ENCODE peak calls at places on chromosomes 1 and 21, in seven cellular contexts. Q is IMR-90, E is HFF-Myc, X is sigmoid colon, T is psoas muscle, D is dorsolateral prefrontal cortex, B is fibroblast of villous mesenchyme. P is an unnamed sample.

GRCh38 chr1:16237343-16237830 is 404 bp upstream of the CPLANE2 start:
- DNase-seq in T (no peak), Q (peak), E (no peak), B (no peak), X (peak), D (no peak), P (peak)

GRCh38 chr1:70906790-70907189 is 140.8 kb downstream of the PTGER3 start:
- DNase-seq in B (no peak), D (no peak), T (no peak), X (no peak), Q (no peak), E (no peak), P (no peak)

GRCh38 chr21:25980710-25981109 is 189.9 kb downstream of the APP start:
- DNase-seq in E (no peak), D (no peak), T (no peak), Q (no peak), B (no peak), X (no peak), P (no peak)

GRCh38 chr1:110554871-110555801 is 36.2 kb upstream of the KCNA10 start:
- DNase-seq in E (no peak), T (peak), Q (peak), D (peak), B (peak), X (no peak), P (peak)

GRCh38 chr1:226825037-226825745 is 45.2 kb upstream of the PSEN2 start:
- DNase-seq in B (no peak), T (no peak), D (no peak), Q (no peak), E (no peak), X (no peak), P (no peak)

GRCh38 chr21:23837564-23837963 is 1769.7 kb downstream of the MRPL39 start:
- DNase-seq in T (no peak), X (no peak), D (no peak), Q (no peak), E (no peak), B (no peak), P (no peak)

GRCh38 chr21:38455403-38455802 is 42.9 kb downstream of the ERG start:
- DNase-seq in T (no peak), B (no peak), D (no peak), Q (no peak), X (no peak), E (no peak), P (no peak)

GRCh38 chr1:203480525-203481084 is 5.0 kb downstream of the PRELP start:
- DNase-seq in E (peak), D (no peak), B (peak), T (peak), X (peak), Q (peak), P (peak)

GRCh38 chr1:222043444-222044292 is 301.8 kb upstream of the DUSP10 start:
- DNase-seq in B (peak), Q (peak), E (peak), T (no peak), X (peak), D (no peak), P (peak)

GRCh38 chr1:17984510-17985085 is 123.0 kb upstream of the IGSF21 start:
- DNase-seq in D (no peak), Q (no peak), E (peak), X (no peak), B (no peak), T (no peak), P (peak)

GRCh38 chr1:244074559-244075171 is 23.6 kb downstream of the ZBTB18 start:
- DNase-seq in Q (no peak), T (no peak), D (no peak), B (no peak), E (no peak), X (no peak), P (no peak)

GRCh38 chr1:22287273-22287672 is 144.4 kb upstream of the WNT4 start:
- DNase-seq in X (no peak), Q (no peak), D (no peak), B (no peak), T (no peak), E (no peak), P (no peak)

GRCh38 chr1:93441589-93441988 is 6.3 kb upstream of the FNBP1L start:
- DNase-seq in E (no peak), B (no peak), Q (no peak), T (no peak), X (no peak), D (no peak), P (no peak)

GRCh38 chr1:235644693-235645305 is 4.8 kb downstream of the GNG4 start:
- DNase-seq in D (no peak), X (peak), B (no peak), E (no peak), T (no peak), Q (no peak), P (no peak)

GRCh38 chr1:224922404-224923164 is 6.9 kb upstream of the DNAH14 start:
- DNase-seq in D (peak), Q (peak), B (peak), X (no peak), T (no peak), E (no peak), P (peak)

GRCh38 chr1:3543076-3544049 is 67.9 kb downstream of the MEGF6 start:
- DNase-seq in B (peak), D (no peak), E (no peak), Q (peak), T (no peak), X (peak), P (peak)

GRCh38 chr1:20739225-20739624 is 6.7 kb upstream of the SH2D5 start:
- DNase-seq in E (no peak), X (no peak), D (no peak), B (peak), T (no peak), Q (peak), P (peak)

DNA sequence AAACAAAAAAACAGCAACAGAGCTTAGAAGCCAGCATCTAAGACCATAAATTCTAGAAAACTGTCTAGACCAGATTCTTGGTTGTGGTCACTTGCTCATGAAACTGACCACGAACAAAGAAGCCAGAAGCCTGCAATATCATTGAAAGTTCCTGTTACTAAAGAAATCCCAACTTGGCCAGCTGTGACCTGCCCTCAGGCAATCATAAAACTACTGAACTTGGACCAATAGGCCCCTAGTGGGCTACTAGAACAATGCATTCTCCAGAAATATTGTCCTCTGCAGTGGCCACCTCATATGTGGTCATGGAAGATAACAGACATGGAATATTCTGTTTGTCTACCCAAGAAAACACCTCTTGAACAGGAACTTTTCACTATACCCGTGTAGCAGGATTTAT is 87.7 kb downstream of the SPATA17 start:
- DNase-seq in Q (no peak), T (no peak), D (no peak), E (no peak), X (no peak), B (peak), P (peak)
- TF ChIP-seq CTCF in Q (no peak), T (no peak), D (no peak), E (no peak), X (no peak), B (peak), P (no peak)

GRCh38 chr1:156083800-156084790 is 1.8 kb upstream of the MEX3A start:
- DNase-seq in E (no peak), B (no peak), Q (no peak), D (no peak), X (no peak), T (no peak), P (no peak)
- H3K4me3 ChIP-seq in E (peak), B (no peak), Q (peak), D (peak), X (no peak), T (no peak), P (no peak)

GRCh38 chr1:37288900-37289299 is 185.5 kb upstream of the ZC3H12A start:
- DNase-seq in X (no peak), B (no peak), D (no peak), Q (no peak), E (no peak), T (no peak), P (no peak)

GRCh38 chr1:37282763-37283162 is 191.6 kb upstream of the ZC3H12A start:
- DNase-seq in Q (no peak), T (no peak), B (no peak), E (no peak), X (no peak), D (no peak), P (no peak)

GRCh38 chr1:37286881-37287280 is 187.5 kb upstream of the ZC3H12A start:
- DNase-seq in X (no peak), T (no peak), B (no peak), D (no peak), E (no peak), Q (no peak), P (no peak)

GRCh38 chr1:37284053-37284452 is 190.3 kb upstream of the ZC3H12A start:
- DNase-seq in E (no peak), X (no peak), T (no peak), B (no peak), Q (no peak), D (no peak), P (no peak)
- TF ChIP-seq CTCF in E (no peak), X (no peak), T (no peak), B (no peak), Q (no peak), D (no peak), P (no peak)

DNA sequence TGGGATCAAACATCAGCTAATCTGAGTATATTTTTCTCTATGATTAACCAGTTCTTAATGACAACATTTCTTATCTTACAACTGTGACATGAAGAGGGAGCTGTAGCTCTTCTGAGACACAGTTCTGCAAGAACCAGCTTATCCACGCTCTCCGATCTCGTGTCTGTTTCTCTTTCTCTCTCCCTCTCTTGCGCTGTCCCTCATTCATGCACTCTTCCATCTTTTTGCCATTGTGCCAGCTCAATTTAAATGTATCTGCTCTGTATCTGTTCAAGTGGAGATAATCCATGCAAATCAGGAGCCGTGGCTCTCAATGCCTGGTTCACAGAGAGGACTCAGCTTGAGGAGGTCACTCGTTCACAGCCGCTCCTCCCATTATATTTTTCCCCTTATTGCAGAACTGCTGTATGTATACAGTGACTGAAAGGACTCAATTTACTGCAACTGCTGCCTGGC is 494.7 kb upstream of the ADGRL2 start:
- DNase-seq in Q (peak), B (peak), X (no peak), T (no peak), D (no peak), E (peak), P (peak)
- H3K4me3 ChIP-seq in Q (peak), B (peak), X (peak), T (peak), D (peak), E (no peak), P (peak)

GRCh38 chr1:32413507-32414185 is 19.4 kb upstream of the BSDC1 start:
- DNase-seq in Q (peak), E (peak), X (peak), B (peak), D (peak), T (no peak), P (peak)
- TF ChIP-seq CTCF in Q (peak), E (peak), X (peak), B (peak), D (peak), T (peak), P (peak)

DNA sequence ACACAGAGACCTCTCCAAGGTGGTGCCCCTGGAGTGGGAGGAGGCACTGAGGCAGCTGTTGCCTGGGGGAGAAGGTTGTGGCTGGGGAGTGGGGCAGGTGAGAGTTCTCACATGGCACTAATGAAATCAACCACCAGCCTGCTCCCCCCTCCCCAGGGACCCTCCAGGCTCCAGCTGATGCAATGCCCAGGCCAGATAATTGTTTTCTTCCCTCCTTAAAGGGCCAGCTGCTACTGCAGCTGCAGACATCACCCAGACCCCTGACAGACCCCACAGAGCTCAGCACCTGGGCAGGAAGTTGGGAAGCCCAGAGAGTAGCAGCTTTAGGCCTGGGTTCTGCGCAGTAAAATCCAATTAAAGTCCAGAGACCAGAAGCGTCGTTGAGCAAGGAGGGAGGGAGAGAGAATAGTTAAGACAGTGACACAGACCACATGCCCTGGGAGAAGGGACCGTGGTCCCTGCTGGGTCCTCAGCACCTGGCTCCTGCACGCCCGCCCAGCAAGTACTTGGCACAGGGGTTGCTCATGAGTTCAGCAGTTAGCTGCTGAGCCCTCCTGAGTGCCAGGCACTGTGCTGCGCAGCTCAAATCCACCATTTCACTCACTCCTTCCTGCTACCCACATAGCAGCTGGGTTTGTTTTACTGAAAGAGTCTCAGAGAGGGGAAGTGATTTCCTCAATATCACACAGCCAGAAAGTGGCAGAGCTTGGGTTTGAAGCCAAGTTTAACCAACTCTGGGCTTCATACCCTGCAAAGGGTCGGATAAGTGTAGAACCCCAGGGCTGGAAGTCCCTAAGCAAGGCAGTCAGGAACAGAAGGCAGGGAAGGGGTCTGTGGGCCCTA is 1.9 kb downstream of the RIMS3 start:
- DNase-seq in X (no peak), T (no peak), E (no peak), B (no peak), D (no peak), Q (no peak), P (no peak)
- H3K4me3 ChIP-seq in X (no peak), T (no peak), E (no peak), B (no peak), D (peak), Q (no peak), P (no peak)

GRCh38 chr1:200974711-200975110 is 48.8 kb downstream of the KIF21B start:
- DNase-seq in B (no peak), D (no peak), X (no peak), Q (no peak), E (no peak), T (no peak), P (no peak)

GRCh38 chr1:200971955-200972711 is 51.4 kb downstream of the KIF21B start:
- DNase-seq in B (peak), D (peak), E (no peak), X (peak), T (peak), Q (peak), P (peak)

GRCh38 chr1:200972985-200973742 is 50.4 kb downstream of the KIF21B start:
- DNase-seq in D (no peak), E (no peak), B (no peak), Q (no peak), X (no peak), T (no peak), P (no peak)

GRCh38 chr1:200975458-200975857 is 48.1 kb downstream of the KIF21B start:
- DNase-seq in D (no peak), B (no peak), T (no peak), Q (no peak), E (no peak), X (no peak), P (no peak)

DNA sequence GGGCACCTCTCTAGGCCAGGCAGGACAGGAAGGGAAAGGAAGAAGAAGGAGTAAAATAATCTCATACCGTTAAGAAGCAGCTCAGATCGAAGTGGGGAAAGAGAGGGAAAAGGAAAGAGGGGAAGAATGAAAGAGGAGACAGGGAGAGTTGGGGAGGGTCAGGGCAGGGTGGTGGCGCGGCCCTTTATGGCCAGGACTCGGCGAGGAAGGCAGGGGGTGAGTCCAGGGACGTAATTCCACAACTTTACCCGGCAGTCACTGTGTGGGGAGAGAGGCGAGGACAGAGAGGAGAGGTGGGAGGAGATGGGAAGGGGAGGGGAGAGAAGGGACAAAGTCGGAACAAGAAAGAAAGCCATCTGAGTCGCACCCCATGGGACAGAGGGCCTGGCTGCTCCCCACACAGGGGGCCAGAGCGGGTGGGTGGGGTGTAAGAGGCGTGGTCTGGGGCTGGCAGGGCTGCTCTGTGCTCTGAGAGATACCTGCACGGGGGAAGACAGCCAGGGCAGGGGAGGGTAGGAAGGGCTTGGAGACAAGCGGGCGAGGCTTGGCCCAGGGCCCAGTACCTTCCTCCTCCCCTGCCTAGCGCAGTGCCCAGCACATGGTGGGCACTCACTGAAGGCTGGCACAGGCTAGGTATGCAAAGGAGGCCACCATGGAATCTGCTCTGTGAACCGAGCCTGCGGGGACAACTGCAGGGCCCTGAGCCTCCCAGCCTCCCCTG is 49.4 kb downstream of the KIF21B start:
- DNase-seq in Q (no peak), X (no peak), D (no peak), B (no peak), T (no peak), E (no peak), P (no peak)
- TF ChIP-seq CTCF in Q (no peak), X (no peak), D (no peak), B (no peak), T (no peak), E (no peak), P (no peak)